ENCODE peak calls at places on chromosome 2, in four cellular contexts. One of them, this sample, is unnamed.

GRCh38 chr2:177784449-177784845 is 288.1 kb downstream of the PDE11A start:
- DNase-seq in K562: no peak
- DNase-seq in HepG2: no peak
- DNase-seq in GM12878: no peak
- DNase-seq in this sample: no peak

GRCh38 chr2:10709290-10709939 is 12.0 kb upstream of the ATP6V1C2 start:
- DNase-seq in K562: peak; percentile 22
- DNase-seq in HepG2: peak; percentile 51
- DNase-seq in GM12878: no peak
- DNase-seq in this sample: peak; percentile 60

GRCh38 chr2:199850250-199850717 is 708 bp downstream of the FTCDNL1 start:
- DNase-seq in K562: no peak
- DNase-seq in HepG2: no peak
- DNase-seq in GM12878: no peak
- DNase-seq in this sample: no peak

GRCh38 chr2:218832520-218832919 is 917 bp upstream of the PRKAG3 start:
- DNase-seq in K562: no peak
- DNase-seq in HepG2: no peak
- DNase-seq in GM12878: no peak
- DNase-seq in this sample: no peak

GRCh38 chr2:26429779-26430654 is 28.3 kb downstream of the DRC1 start:
- DNase-seq in K562: no peak
- DNase-seq in HepG2: no peak
- DNase-seq in GM12878: no peak
- DNase-seq in this sample: no peak

GRCh38 chr2:165911231-165911630 is 42.3 kb downstream of the TTC21B start:
- DNase-seq in K562: no peak
- DNase-seq in HepG2: no peak
- DNase-seq in GM12878: no peak
- DNase-seq in this sample: no peak

GRCh38 chr2:216619411-216620393 is 13.5 kb upstream of the IGFBP2 start:
- DNase-seq in K562: no peak
- DNase-seq in HepG2: peak; percentile 62
- DNase-seq in GM12878: no peak
- DNase-seq in this sample: no peak

GRCh38 chr2:100957971-100958653 is 44.0 kb upstream of the RPL31 start:
- DNase-seq in K562: no peak
- DNase-seq in HepG2: no peak
- DNase-seq in GM12878: no peak
- DNase-seq in this sample: no peak

GRCh38 chr2:20612835-20613341 is 38.0 kb downstream of the HS1BP3 start:
- DNase-seq in K562: no peak
- DNase-seq in HepG2: no peak
- DNase-seq in GM12878: no peak
- DNase-seq in this sample: no peak

GRCh38 chr2:241803387-241804325 is 5.3 kb upstream of the NEU4 start:
- DNase-seq in K562: no peak
- DNase-seq in HepG2: no peak
- DNase-seq in GM12878: no peak
- DNase-seq in this sample: no peak

GRCh38 chr2:98647636-98648035 is 39.2 kb downstream of the UNC50 start:
- DNase-seq in K562: no peak
- DNase-seq in HepG2: no peak
- DNase-seq in GM12878: no peak
- DNase-seq in this sample: no peak

GRCh38 chr2:69119104-69119503 is 106.1 kb downstream of the ANTXR1 start:
- DNase-seq in K562: no peak
- DNase-seq in HepG2: no peak
- DNase-seq in GM12878: no peak
- DNase-seq in this sample: no peak

GRCh38 chr2:240250985-240251847 is 110.8 kb upstream of the OTOS start:
- DNase-seq in K562: peak; percentile 89
- DNase-seq in HepG2: peak; percentile 94
- DNase-seq in GM12878: no peak
- DNase-seq in this sample: no peak

GRCh38 chr2:33477473-33478468 is 1.3 kb downstream of the RASGRP3 start:
- DNase-seq in K562: peak; percentile 60
- DNase-seq in HepG2: no peak
- DNase-seq in GM12878: no peak
- DNase-seq in this sample: no peak

GRCh38 chr2:174965992-174966789 is 39.0 kb downstream of the CHN1 start:
- DNase-seq in K562: no peak
- DNase-seq in HepG2: no peak
- DNase-seq in GM12878: no peak
- DNase-seq in this sample: no peak

GRCh38 chr2:195490304-195490703 is 166.7 kb upstream of the SLC39A10 start:
- DNase-seq in K562: no peak
- DNase-seq in HepG2: no peak
- DNase-seq in GM12878: no peak
- DNase-seq in this sample: no peak

GRCh38 chr2:146363731-146364130 is 1481.1 kb upstream of the ACVR2A start:
- DNase-seq in K562: no peak
- DNase-seq in HepG2: no peak
- DNase-seq in GM12878: no peak
- DNase-seq in this sample: no peak

GRCh38 chr2:127064642-127065250 is 42.2 kb downstream of the BIN1 start:
- DNase-seq in K562: peak; percentile 97
- DNase-seq in HepG2: peak; percentile 83
- DNase-seq in GM12878: no peak
- DNase-seq in this sample: peak; percentile 51

GRCh38 chr2:68767996-68768395 is 33.4 kb downstream of the ARHGAP25 start:
- DNase-seq in K562: no peak
- DNase-seq in HepG2: no peak
- DNase-seq in GM12878: no peak
- DNase-seq in this sample: no peak

GRCh38 chr2:49640630-49641029 is 486.3 kb upstream of the FSHR start:
- DNase-seq in K562: no peak
- DNase-seq in HepG2: no peak
- DNase-seq in GM12878: no peak
- DNase-seq in this sample: no peak

GRCh38 chr2:19899853-19900525 is 1.8 kb downstream of the TTC32 start:
- DNase-seq in K562: no peak
- DNase-seq in HepG2: peak; percentile 21
- DNase-seq in GM12878: no peak
- DNase-seq in this sample: no peak

GRCh38 chr2:185142677-185143076 is 544.3 kb downstream of the ZNF804A start:
- DNase-seq in K562: no peak
- DNase-seq in HepG2: no peak
- DNase-seq in GM12878: no peak
- DNase-seq in this sample: no peak

GRCh38 chr2:148981350-148981749 is 57.1 kb upstream of the LYPD6B start:
- DNase-seq in K562: no peak
- DNase-seq in HepG2: no peak
- DNase-seq in GM12878: no peak
- DNase-seq in this sample: no peak

GRCh38 chr2:237474511-237474911 is 12.5 kb upstream of the MLPH start:
- DNase-seq in K562: no peak
- DNase-seq in HepG2: no peak
- DNase-seq in GM12878: no peak
- DNase-seq in this sample: no peak

GRCh38 chr2:46072146-46072820 is 224.9 kb upstream of the EPAS1 start:
- DNase-seq in K562: no peak
- DNase-seq in HepG2: no peak
- DNase-seq in GM12878: no peak
- DNase-seq in this sample: no peak

GRCh38 chr2:74267068-74267467 is 68.7 kb downstream of the MTHFD2 start:
- DNase-seq in K562: peak; percentile 72
- DNase-seq in HepG2: peak; percentile 57
- DNase-seq in GM12878: no peak
- DNase-seq in this sample: peak; percentile 41

GRCh38 chr2:219551412-219551811 is 7.6 kb downstream of the TMEM198 start:
- DNase-seq in K562: peak; percentile 60
- DNase-seq in HepG2: no peak
- DNase-seq in GM12878: no peak
- DNase-seq in this sample: no peak

GRCh38 chr2:64639691-64640090 is 14.0 kb downstream of the SERTAD2 start:
- DNase-seq in K562: no peak
- DNase-seq in HepG2: no peak
- DNase-seq in GM12878: no peak
- DNase-seq in this sample: no peak

GRCh38 chr2:30978044-30978443 is 160.2 kb downstream of the GALNT14 start:
- DNase-seq in K562: no peak
- DNase-seq in HepG2: no peak
- DNase-seq in GM12878: no peak
- DNase-seq in this sample: no peak

GRCh38 chr2:230155359-230155758 is 64.4 kb downstream of the SP110 start:
- DNase-seq in K562: no peak
- DNase-seq in HepG2: no peak
- DNase-seq in GM12878: no peak
- DNase-seq in this sample: no peak
- TF ChIP-seq ETV6 in K562: no peak
- TF ChIP-seq ETV6 in HepG2: no peak
- TF ChIP-seq ETV6 in GM12878: no peak
- TF ChIP-seq ETV6 in this sample: no peak

DNA sequence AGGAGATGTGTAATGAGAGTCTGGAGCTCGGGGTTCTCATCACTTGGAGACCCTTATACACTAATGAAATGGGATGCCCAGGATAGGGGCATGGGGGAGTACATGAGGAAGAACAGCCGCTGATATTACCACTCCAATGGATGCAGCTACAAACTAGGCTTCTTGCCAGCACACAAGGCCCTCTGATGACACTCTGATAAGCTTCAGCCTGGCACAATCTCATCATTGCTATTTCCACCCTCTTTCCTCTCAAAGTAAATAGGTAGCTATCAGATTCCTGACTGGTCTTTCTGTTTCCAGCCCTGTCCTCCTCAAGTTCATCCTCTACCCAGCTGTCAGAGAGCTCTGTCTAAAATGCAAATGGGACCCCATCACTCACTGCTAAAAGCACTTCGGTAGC is 103.0 kb downstream of the GPR39 start:
- DNase-seq in K562: no peak
- DNase-seq in HepG2: no peak
- DNase-seq in GM12878: no peak
- DNase-seq in this sample: no peak
- TF ChIP-seq SP1 in K562: no peak
- TF ChIP-seq SP1 in HepG2: no peak
- TF ChIP-seq SP1 in GM12878: no peak
- TF ChIP-seq SP1 in this sample: no peak

GRCh38 chr2:191869781-191870180 is 22.9 kb upstream of the CAVIN2 start:
- DNase-seq in K562: no peak
- DNase-seq in HepG2: no peak
- DNase-seq in GM12878: no peak
- DNase-seq in this sample: no peak
- TF ChIP-seq ETV6 in K562: no peak
- TF ChIP-seq ETV6 in HepG2: no peak
- TF ChIP-seq ETV6 in GM12878: no peak
- TF ChIP-seq ETV6 in this sample: no peak

DNA sequence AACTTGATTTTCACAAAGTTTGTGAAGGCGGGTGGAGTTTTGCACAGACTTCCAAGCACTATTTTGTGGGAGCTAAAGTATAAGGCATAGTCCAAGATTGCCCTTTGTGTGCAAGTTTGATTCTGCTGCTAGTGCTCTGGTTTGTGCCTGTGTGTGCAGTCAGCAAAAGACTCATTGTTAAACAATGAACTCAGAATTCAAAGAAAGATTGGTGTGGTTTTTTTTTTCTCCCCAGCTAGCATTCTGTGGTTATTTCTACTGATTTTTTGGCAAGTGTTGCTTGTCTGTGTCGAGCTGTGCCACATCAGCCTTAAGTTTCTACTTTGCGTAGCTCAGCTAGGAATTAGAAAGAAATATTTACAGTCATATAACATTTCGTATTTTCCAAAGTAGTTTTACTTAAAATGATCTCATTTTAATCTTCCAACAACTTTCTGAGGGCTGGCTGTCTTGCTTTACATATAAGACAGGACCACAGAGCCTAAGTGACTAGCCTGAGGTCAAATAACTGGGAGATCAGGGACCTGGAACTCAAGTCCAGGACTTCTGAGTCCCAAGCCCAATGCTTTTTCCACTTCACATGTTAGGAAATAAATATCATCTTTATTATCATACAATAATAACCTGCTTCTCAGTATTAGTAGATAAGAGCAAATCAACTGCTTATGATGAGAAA is 69.8 kb downstream of the BABAM2 start:
- DNase-seq in K562: no peak
- DNase-seq in HepG2: no peak
- DNase-seq in GM12878: no peak
- DNase-seq in this sample: no peak
- TF ChIP-seq SP1 in K562: no peak
- TF ChIP-seq SP1 in HepG2: no peak
- TF ChIP-seq SP1 in GM12878: no peak
- TF ChIP-seq SP1 in this sample: no peak

DNA sequence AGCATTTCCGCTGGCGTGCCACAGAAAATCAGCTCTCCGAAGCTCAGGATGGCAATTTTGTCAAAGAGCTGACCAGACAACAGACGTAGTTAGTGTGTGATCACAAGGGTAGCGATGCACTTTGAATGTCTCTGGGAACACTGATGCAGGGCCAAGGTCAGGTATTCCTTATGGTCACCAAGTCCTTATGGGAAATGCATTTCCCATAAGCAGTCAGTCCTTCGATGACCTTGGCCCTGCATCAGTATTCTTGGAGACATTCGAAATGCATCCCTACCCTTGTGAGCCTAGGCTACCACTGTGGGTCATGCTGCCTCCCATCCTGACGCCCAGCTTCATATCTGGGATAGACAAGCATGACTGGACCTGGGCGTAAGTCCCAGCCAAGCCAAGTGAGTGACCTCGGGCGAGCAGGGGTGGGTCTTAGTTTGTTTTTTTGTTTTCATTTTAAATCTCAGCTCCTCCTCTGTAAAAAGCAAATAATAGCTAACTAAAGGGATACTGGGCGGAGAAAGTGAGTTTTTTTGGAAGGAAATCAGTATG is 13.6 kb downstream of the ABCG5 start:
- DNase-seq in K562: no peak
- DNase-seq in HepG2: no peak
- DNase-seq in GM12878: no peak
- DNase-seq in this sample: no peak
- TF ChIP-seq ETV6 in K562: no peak
- TF ChIP-seq ETV6 in HepG2: no peak
- TF ChIP-seq ETV6 in GM12878: no peak
- TF ChIP-seq ETV6 in this sample: no peak